ENCODE peak calls at places on chromosomes 16 and 17, in nine cellular contexts. X is endothelial cell; E is GM10248; S is CD4-positive, alpha-beta T cell; H is suprapubic skin; T is breast epithelium; U is psoas muscle; N is progenitor cell of endocrine pancreas; F is AG04450. W is an unnamed sample.

GRCh38 chr17:46026045-46026814 is 27.2 kb downstream of the STH start:
- DNase-seq in T (no peak), U (no peak), H (no peak), N (no peak), F (no peak), S (no peak), E (no peak), X (no peak), W (peak)

GRCh38 chr16:6682142-6682811 is 650.4 kb upstream of the RBFOX1 start:
- DNase-seq in S (no peak), U (no peak), E (no peak), H (no peak), N (peak), F (no peak), T (no peak), X (peak), W (peak)

GRCh38 chr17:31156326-31156725 is 61.5 kb downstream of the NF1 start:
- DNase-seq in F (peak), X (no peak), E (no peak), S (no peak), H (no peak), N (no peak), U (no peak), T (no peak), W (no peak)

GRCh38 chr17:40914456-40914855 is 23.0 kb downstream of the KRT23 start:
- DNase-seq in S (no peak), X (no peak), E (no peak), U (no peak), F (no peak), N (no peak), H (no peak), T (no peak), W (no peak)

GRCh38 chr17:16947470-16947869 is 24.4 kb downstream of the TNFRSF13B start:
- DNase-seq in T (no peak), U (no peak), X (no peak), F (no peak), E (no peak), H (no peak), N (no peak), S (no peak), W (no peak)

GRCh38 chr17:68468334-68468733 is 11.0 kb upstream of the WIPI1 start:
- DNase-seq in F (no peak), U (no peak), E (no peak), N (no peak), H (no peak), T (no peak), S (no peak), X (no peak), W (no peak)

GRCh38 chr17:77445030-77445907 is 304.5 kb downstream of the SEC14L1 start:
- DNase-seq in E (peak), S (peak), F (no peak), T (no peak), N (no peak), X (no peak), U (peak), H (peak), W (no peak)

GRCh38 chr16:31382485-31383161 is 10.5 kb upstream of the ITGAD start:
- DNase-seq in N (peak), U (peak), X (peak), S (peak), E (peak), F (no peak), H (no peak), T (peak), W (peak)

GRCh38 chr17:10130263-10130662 is 68.1 kb downstream of the GAS7 start:
- DNase-seq in S (no peak), U (no peak), E (no peak), H (no peak), F (peak), N (no peak), X (no peak), T (no peak), W (no peak)

GRCh38 chr17:51259574-51260236 is at the start of gene MBTD1:
- DNase-seq in N (peak), E (peak), H (peak), F (peak), U (peak), S (peak), T (peak), X (peak), W (peak)

GRCh38 chr16:55948230-55948629 is 73.1 kb upstream of the CES5A start:
- DNase-seq in S (no peak), U (no peak), N (no peak), F (no peak), E (no peak), H (no peak), X (no peak), T (no peak), W (no peak)

GRCh38 chr17:10121971-10122707 is 76.3 kb downstream of the GAS7 start:
- DNase-seq in E (no peak), N (no peak), U (peak), T (no peak), X (no peak), F (no peak), S (no peak), H (no peak), W (no peak)

GRCh38 chr17:633641-634091 is 81.0 kb downstream of the VPS53 start:
- DNase-seq in H (no peak), T (no peak), X (no peak), F (no peak), E (no peak), S (no peak), N (no peak), U (no peak), W (no peak)

GRCh38 chr16:56647641-56648431 is 3.9 kb upstream of the MT1B start:
- DNase-seq in F (no peak), X (no peak), N (no peak), U (no peak), E (no peak), T (no peak), H (no peak), S (no peak), W (no peak)

GRCh38 chr16:57113042-57113453 is 20.7 kb downstream of the CPNE2 start:
- DNase-seq in N (no peak), E (no peak), F (no peak), X (no peak), H (no peak), U (no peak), S (no peak), T (no peak), W (no peak)

GRCh38 chr16:31507617-31507928 is 618 bp downstream of the RUSF1 start:
- DNase-seq in F (no peak), E (no peak), U (no peak), N (no peak), X (no peak), T (no peak), S (no peak), H (no peak), W (no peak)

GRCh38 chr16:59993101-59993500 is 1259.0 kb upstream of the GOT2 start:
- DNase-seq in T (no peak), H (no peak), U (no peak), E (no peak), X (no peak), S (no peak), F (no peak), N (no peak), W (no peak)

GRCh38 chr17:48770954-48771353 is 42.4 kb upstream of the HOXB13 start:
- DNase-seq in X (no peak), F (no peak), H (no peak), S (no peak), N (no peak), U (no peak), T (no peak), E (no peak), W (no peak)

GRCh38 chr17:29407856-29408255 is 17.7 kb downstream of the TAOK1 start:
- DNase-seq in N (no peak), E (no peak), F (no peak), U (no peak), X (no peak), H (no peak), S (no peak), T (no peak), W (no peak)

GRCh38 chr17:37458805-37459204 is 30.9 kb upstream of the DUSP14 start:
- DNase-seq in U (no peak), F (peak), H (no peak), N (no peak), S (no peak), T (no peak), X (no peak), E (no peak), W (no peak)

GRCh38 chr17:38851434-38851833 is 2.1 kb downstream of the RPL23 start:
- DNase-seq in F (no peak), H (no peak), U (no peak), S (no peak), T (no peak), X (no peak), E (no peak), N (no peak), W (no peak)

GRCh38 chr17:60361889-60362288 is 30.0 kb downstream of the USP32 start:
- DNase-seq in F (no peak), T (no peak), X (no peak), E (no peak), S (no peak), N (no peak), H (no peak), U (no peak), W (no peak)

GRCh38 chr17:82301916-82302497 is 15.4 kb downstream of the CD7 start:
- DNase-seq in X (no peak), F (no peak), N (no peak), E (peak), T (no peak), U (no peak), H (no peak), S (peak), W (no peak)

GRCh38 chr16:58249780-58250478 is 44.9 kb downstream of the PRSS54 start:
- DNase-seq in X (peak), T (peak), H (peak), E (peak), F (no peak), S (peak), N (peak), U (peak), W (peak)

GRCh38 chr16:72878301-72879269 is 169.3 kb downstream of the ZFHX3 start:
- DNase-seq in E (no peak), N (no peak), F (no peak), T (no peak), X (no peak), H (no peak), U (no peak), S (no peak), W (no peak)

GRCh38 chr17:17067277-17067676 is 25.0 kb downstream of the MPRIP start:
- DNase-seq in U (no peak), N (no peak), E (no peak), X (no peak), H (peak), T (no peak), S (no peak), F (no peak), W (no peak)

GRCh38 chr16:15775209-15775608 is 81.6 kb downstream of the MYH11 start:
- DNase-seq in E (no peak), T (no peak), F (no peak), S (no peak), U (no peak), X (no peak), N (no peak), H (no peak), W (no peak)

GRCh38 chr16:85417156-85417860 is 195.8 kb upstream of the GSE1 start:
- DNase-seq in H (peak), E (no peak), S (no peak), T (no peak), U (peak), N (no peak), X (peak), F (no peak), W (peak)

GRCh38 chr16:70750893-70751467 is 50.0 kb downstream of the VAC14 start:
- DNase-seq in S (no peak), U (peak), F (peak), E (no peak), H (peak), X (peak), T (no peak), N (no peak), W (no peak)

GRCh38 chr17:80468781-80469533 is 7.5 kb downstream of the NPTX1 start:
- DNase-seq in E (no peak), S (no peak), T (no peak), F (no peak), X (no peak), H (no peak), U (no peak), N (no peak), W (no peak)
- TF ChIP-seq CTCF in E (no peak), S (no peak), T (no peak), F (no peak), X (no peak), H (no peak), U (no peak), N (no peak), W (no peak)

GRCh38 chr17:58277726-58278595 is 2.8 kb downstream of the MPO start:
- DNase-seq in H (no peak), T (no peak), S (no peak), F (no peak), N (no peak), E (peak), X (no peak), U (no peak), W (no peak)

GRCh38 chr17:58275417-58275816 is 5.3 kb downstream of the MPO start:
- DNase-seq in X (no peak), U (no peak), H (no peak), S (no peak), E (no peak), N (no peak), F (no peak), T (no peak), W (no peak)

GRCh38 chr17:58278661-58279015 is 2.1 kb downstream of the MPO start:
- DNase-seq in S (no peak), F (no peak), E (peak), X (no peak), U (peak), T (no peak), N (no peak), H (no peak), W (no peak)

GRCh38 chr17:58276423-58276822 is 4.3 kb downstream of the MPO start:
- DNase-seq in T (no peak), N (no peak), S (no peak), H (no peak), F (no peak), X (no peak), E (peak), U (no peak), W (no peak)

DNA sequence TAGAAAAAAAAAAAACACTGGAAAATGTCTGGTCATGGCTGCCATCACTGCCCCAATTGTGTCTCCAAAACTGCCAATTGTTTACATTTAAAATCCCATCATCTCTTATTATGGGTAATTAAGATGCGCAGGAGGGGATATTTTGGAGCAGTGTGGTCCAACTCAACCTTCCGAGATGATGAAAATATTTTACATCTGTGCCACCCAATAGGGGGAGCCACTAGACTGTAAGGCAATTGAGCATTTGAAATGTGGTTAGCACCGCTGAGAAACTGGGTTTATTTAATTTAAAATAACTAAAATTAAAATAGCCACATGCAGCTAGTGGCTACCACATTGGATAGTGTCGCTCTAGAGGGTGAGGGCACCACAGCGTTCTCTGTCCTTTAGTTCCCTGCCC is 3.6 kb downstream of the MPO start:
- DNase-seq in S (no peak), N (no peak), U (no peak), T (no peak), X (no peak), E (peak), H (no peak), F (no peak), W (no peak)
- TF ChIP-seq CTCF in S (peak), N (peak), U (no peak), T (no peak), X (peak), E (peak), H (no peak), F (peak), W (no peak)

DNA sequence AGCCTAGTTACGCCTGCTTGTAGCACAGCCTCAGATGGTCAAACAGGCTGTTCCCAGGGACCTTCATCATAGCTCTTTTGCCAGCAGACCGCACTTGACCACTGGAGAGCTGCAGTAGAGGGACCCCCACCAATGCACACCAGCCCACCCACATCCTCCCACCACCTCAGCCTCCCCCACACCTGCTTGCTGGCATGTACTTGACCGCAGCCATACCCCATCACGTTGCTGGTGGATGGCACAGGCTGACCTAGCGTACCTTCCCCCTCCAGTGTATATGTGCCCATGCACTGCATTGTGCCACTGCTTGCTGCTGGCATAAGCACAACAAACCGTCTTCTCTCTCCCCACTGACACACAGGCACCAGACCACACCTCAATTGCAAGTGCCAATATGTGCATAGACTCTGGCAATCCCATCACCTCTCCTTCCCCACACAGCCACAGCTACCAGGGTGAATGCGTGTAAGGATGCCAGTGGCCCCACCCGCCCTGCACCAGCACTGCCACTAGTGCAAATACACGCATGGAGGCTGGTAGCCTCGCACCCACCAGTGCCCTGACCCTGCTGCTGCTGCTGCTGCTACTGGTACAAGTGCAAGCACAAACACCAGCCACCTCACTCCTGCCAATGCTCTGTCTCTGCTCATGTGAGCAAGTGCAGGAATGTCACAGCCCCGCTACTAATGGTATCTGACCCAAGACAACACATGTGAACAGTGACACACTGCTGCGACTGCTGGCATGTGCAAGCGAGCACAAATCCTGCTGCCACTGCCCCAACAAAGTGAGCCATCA is 1377.6 kb downstream of the CDH11 start:
- DNase-seq in N (no peak), U (peak), T (no peak), S (no peak), F (no peak), X (no peak), E (no peak), H (no peak), W (no peak)
- TF ChIP-seq CTCF in N (no peak), U (no peak), T (no peak), S (no peak), F (no peak), X (no peak), E (no peak), H (no peak), W (no peak)

GRCh38 chr17:11899494-11899893 is 97.8 kb downstream of the ZNF18 start:
- DNase-seq in E (no peak), T (no peak), X (no peak), F (no peak), S (no peak), U (no peak), H (no peak), N (no peak), W (no peak)
- TF ChIP-seq CTCF in E (no peak), T (no peak), X (no peak), F (no peak), S (no peak), U (no peak), H (no peak), N (no peak), W (no peak)

DNA sequence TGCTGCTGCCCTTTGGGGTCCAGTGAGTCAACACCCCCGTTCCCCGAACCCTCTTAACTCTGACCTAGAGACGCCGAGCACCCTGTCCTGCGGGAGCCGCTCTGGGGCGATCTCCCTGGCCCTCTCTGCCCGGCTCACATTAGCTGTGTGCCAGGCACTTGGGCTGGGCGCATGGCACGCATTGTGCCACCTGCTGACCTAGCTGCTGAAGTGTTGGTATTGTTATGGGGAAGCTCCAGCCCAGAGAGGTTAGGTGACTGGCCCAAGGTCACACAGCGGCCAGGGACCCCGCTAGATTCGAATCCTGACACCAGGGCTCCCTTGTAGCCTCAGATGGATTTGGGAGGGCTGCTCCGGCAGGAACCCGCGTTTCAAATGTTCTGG is 1.1 kb downstream of the HSD17B1 start:
- DNase-seq in F (no peak), X (no peak), H (no peak), S (no peak), U (peak), T (no peak), E (no peak), N (no peak), W (no peak)
- TF ChIP-seq CTCF in F (no peak), X (no peak), H (no peak), S (no peak), U (no peak), T (no peak), E (no peak), N (no peak), W (no peak)

DNA sequence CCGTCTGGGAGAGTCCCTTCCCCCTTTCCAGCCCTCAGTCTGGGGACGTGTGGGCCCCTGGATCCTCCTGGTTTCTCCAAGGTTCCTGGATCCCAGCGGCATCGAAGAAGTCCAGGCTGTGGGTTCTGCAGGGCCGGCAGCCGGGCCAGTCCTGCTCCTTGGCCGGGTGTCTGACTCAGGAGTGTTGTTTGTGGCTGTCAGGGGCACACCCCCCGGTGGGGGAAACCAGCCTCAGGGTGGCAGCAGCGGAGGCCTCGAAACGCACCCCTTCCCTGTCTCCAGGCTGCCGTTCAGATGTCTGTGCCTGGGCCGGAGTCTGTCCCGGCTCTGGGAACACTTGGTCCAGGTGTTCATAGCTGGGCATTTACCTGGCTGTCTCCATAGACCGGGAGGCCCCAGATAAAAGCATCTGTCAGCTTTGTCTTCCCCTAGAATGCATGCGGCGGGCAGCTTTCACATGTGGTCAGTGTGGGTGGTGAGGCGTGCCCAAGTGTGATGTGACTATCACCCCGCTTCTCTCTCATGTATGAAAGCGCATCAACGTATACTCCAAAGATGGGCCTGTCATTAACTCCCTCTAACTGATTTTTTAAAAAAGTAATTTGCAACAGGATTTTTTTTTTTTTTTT is 3.6 kb upstream of the RAP1GAP2 start:
- DNase-seq in S (no peak), N (no peak), F (no peak), T (no peak), H (no peak), X (no peak), E (no peak), U (no peak), W (no peak)
- TF ChIP-seq CTCF in S (no peak), N (no peak), F (no peak), T (no peak), H (no peak), X (no peak), E (no peak), U (no peak), W (no peak)

GRCh38 chr17:78915872-78916632 is 9.1 kb downstream of the TIMP2 start:
- DNase-seq in U (peak), X (peak), T (no peak), H (peak), S (no peak), N (no peak), E (no peak), F (no peak), W (no peak)
- TF ChIP-seq CTCF in U (no peak), X (no peak), T (no peak), H (no peak), S (no peak), N (no peak), E (no peak), F (no peak), W (no peak)

W was measured in lower leg skin.